ENCODE peak calls at places on chromosome 18, in eight cellular contexts. T, Y, Z, K, F, E, A and S are unnamed samples. For H3K36me3 and H3K27me3, the result is how much of the 10 kb centered on the place peaks cover.

GRCh38 chr18:9494778-9495302 is 19.5 kb downstream of the RALBP1 start:
- DNase-seq in K (no peak), T (no peak), A (no peak), F (no peak), E (no peak), Z (no peak), Y (no peak), S (no peak)

GRCh38 chr18:40041951-40042350 is 1913.1 kb upstream of the PIK3C3 start:
- DNase-seq in A (no peak), Z (no peak), T (no peak), Y (no peak), F (no peak), K (no peak), E (no peak), S (no peak)

GRCh38 chr18:8895987-8896619 is 190.7 kb downstream of the MTCL1 start:
- DNase-seq in A (no peak), Z (no peak), K (no peak), F (no peak), Y (no peak), T (no peak), E (no peak), S (no peak)

GRCh38 chr18:12726774-12727550 is 24.1 kb downstream of the PSMG2 start:
- DNase-seq in E (peak), Y (peak), A (peak), T (no peak), K (no peak), Z (no peak), F (no peak), S (peak)

GRCh38 chr18:76522104-76522503 is 27.1 kb upstream of the ZNF516 start:
- DNase-seq in A (no peak), Y (no peak), K (no peak), E (no peak), F (no peak), Z (peak), T (no peak), S (no peak)

GRCh38 chr18:14947482-14948162 is 199.7 kb downstream of the ANKRD30B start:
- DNase-seq in A (no peak), T (no peak), F (no peak), K (no peak), Z (no peak), Y (no peak), E (no peak), S (no peak)

GRCh38 chr18:812673-813404 is 797 bp upstream of the YES1 start:
- DNase-seq in F (peak), E (peak), Z (peak), T (peak), K (peak), Y (peak), A (peak), S (peak)

GRCh38 chr18:49013961-49014604 is 63.3 kb upstream of the SMAD7 start:
- DNase-seq in K (no peak), T (no peak), Z (peak), Y (no peak), F (no peak), E (no peak), A (no peak), S (no peak)

GRCh38 chr18:25726278-25726677 is 364.1 kb downstream of the SS18 start:
- DNase-seq in Z (no peak), F (no peak), T (no peak), A (no peak), E (no peak), Y (no peak), K (no peak), S (no peak)

GRCh38 chr18:12960846-12961397 is 13.1 kb downstream of the SEH1L start:
- DNase-seq in E (no peak), Y (no peak), Z (no peak), K (no peak), T (no peak), A (no peak), F (no peak), S (peak)

GRCh38 chr18:8351173-8351572 is 258.1 kb upstream of the RAB12 start:
- DNase-seq in Z (no peak), K (no peak), T (no peak), E (no peak), A (no peak), F (no peak), Y (no peak), S (no peak)

DNA sequence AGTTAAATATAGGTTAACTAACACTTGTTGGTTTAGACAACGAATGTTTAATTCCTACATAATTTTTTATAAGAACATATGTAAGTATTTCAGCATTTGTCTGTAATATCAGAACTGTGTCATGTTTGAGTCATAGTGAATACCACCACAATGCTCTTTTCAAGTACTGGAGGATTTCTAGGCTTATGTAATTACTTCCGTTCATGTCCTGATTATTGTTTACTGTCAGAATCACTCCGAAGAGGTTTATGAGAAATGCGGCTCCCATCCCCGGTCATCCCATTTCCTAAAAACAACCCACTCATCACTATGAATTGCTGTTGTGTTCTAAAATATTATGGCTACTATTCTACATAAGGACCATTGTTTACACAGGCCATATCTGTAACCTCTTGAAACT is 45.1 kb downstream of the CDH19 start:
- DNase-seq in F (no peak), T (no peak), E (no peak), A (no peak), K (no peak), Z (no peak), Y (no peak), S (no peak)
- H3K4me3 ChIP-seq in F (no peak), T (no peak), E (no peak), A (no peak), K (no peak), Z (no peak), Y (no peak), S (no peak)

GRCh38 chr18:77701977-77702376 is 452.3 kb downstream of the GALR1 start:
- DNase-seq in F (no peak), Y (no peak), T (no peak), K (no peak), Z (no peak), E (no peak), A (no peak), S (no peak)

GRCh38 chr18:77702686-77703085 is 453.0 kb downstream of the GALR1 start:
- DNase-seq in T (no peak), Z (no peak), A (peak), E (no peak), Y (no peak), K (no peak), F (no peak), S (peak)

GRCh38 chr18:77705301-77705700 is 455.7 kb downstream of the GALR1 start:
- DNase-seq in F (no peak), Y (no peak), K (no peak), A (no peak), Z (no peak), E (no peak), T (no peak), S (no peak)

DNA sequence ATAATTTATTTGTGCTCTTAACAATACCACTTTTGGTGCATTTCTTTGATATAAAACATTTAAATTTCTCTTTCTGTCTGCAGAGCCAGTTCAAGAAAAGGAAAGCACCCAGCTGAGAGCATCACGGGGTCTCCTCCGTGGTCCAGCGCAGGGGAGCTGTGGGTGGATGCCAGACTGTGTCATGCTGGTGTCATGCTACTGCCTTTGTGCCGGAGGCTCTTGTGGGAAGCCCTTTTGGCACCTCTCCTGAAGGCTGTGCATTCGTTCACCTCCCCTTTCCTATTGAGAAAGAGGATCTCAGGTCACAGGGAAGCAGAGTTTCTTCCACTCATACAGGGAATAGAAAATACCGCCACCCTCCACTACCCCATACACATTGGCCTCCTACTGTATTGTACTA is 450.4 kb downstream of the GALR1 start:
- DNase-seq in Y (no peak), A (no peak), E (no peak), K (no peak), F (no peak), T (no peak), Z (no peak), S (no peak)
- H3K36me3 ChIP-seq in Y (under half), A (under half), E (under half), K (under half), F (under half), T (under half), Z (under half), S (under half)

GRCh38 chr18:22173928-22174301 is 4.5 kb downstream of the GATA6 start:
- DNase-seq in Z (no peak), K (no peak), A (no peak), T (no peak), Y (no peak), F (no peak), E (peak), S (peak)
- H3K27me3 ChIP-seq in Z (half or more), K (under half), A (under half), T (half or more), Y (under half), F (half or more), E (under half), S (under half)

GRCh38 chr18:23274638-23275482 is 139.6 kb downstream of the CABLES1 start:
- DNase-seq in F (no peak), T (no peak), A (no peak), Z (no peak), K (no peak), Y (no peak), E (no peak), S (no peak)
- H3K4me3 ChIP-seq in F (no peak), T (no peak), A (no peak), Z (no peak), K (no peak), Y (no peak), E (no peak), S (no peak)